ENCODE peak calls at places on chromosomes 2 and 18, in six cellular contexts. V is hepatocyte, C is heart right ventricle, D is fibroblast of mammary gland, N is colonic mucosa, J is astrocyte of the spinal cord. R is an unnamed sample.

GRCh38 chr2:158618859-158619490 is 162.2 kb downstream of the PKP4 start:
- DNase-seq in V (no peak), C (no peak), D (peak), N (no peak), J (peak), R (peak)

GRCh38 chr2:65436169-65436824 is 3.9 kb upstream of the SPRED2 start:
- DNase-seq in V (peak), C (peak), D (peak), N (peak), J (peak), R (peak)

GRCh38 chr2:239725551-239725890 is 299.6 kb downstream of the NDUFA10 start:
- DNase-seq in V (no peak), C (no peak), D (no peak), N (no peak), J (no peak), R (no peak)

GRCh38 chr2:191467113-191467512 is 210.8 kb upstream of the NABP1 start:
- DNase-seq in V (no peak), C (no peak), D (no peak), N (no peak), J (no peak), R (no peak)

GRCh38 chr2:3656762-3657691 is 973 bp upstream of the ALLC start:
- DNase-seq in V (no peak), C (no peak), D (no peak), N (no peak), J (peak), R (no peak)

GRCh38 chr2:127859712-127860085 is 1.7 kb upstream of the POLR2D start:
- DNase-seq in V (peak), C (peak), D (no peak), N (peak), J (no peak), R (no peak)

GRCh38 chr18:58863539-58864145 is 1.0 kb upstream of the ZNF532 start:
- DNase-seq in V (peak), C (peak), D (no peak), N (peak), J (no peak), R (peak)

GRCh38 chr2:36410681-36411080 is 55.1 kb downstream of the CRIM1 start:
- DNase-seq in V (no peak), C (no peak), D (no peak), N (no peak), J (no peak), R (no peak)

GRCh38 chr18:73663581-73663980 is 484.1 kb downstream of the FBXO15 start:
- DNase-seq in V (no peak), C (no peak), D (no peak), N (no peak), J (no peak), R (no peak)

GRCh38 chr2:36677995-36678605 is 18.4 kb upstream of the VIT start:
- DNase-seq in V (no peak), C (no peak), D (peak), N (no peak), J (no peak), R (no peak)

GRCh38 chr18:2572144-2572682 is 856 bp downstream of the NDC80 start:
- DNase-seq in V (no peak), C (no peak), D (peak), N (no peak), J (no peak), R (no peak)

GRCh38 chr2:164069542-164069941 is 333.7 kb upstream of the FIGN start:
- DNase-seq in V (no peak), C (no peak), D (no peak), N (no peak), J (no peak), R (no peak)

GRCh38 chr2:104939570-104940235 is 85.8 kb downstream of the POU3F3 start:
- DNase-seq in V (no peak), C (no peak), D (no peak), N (peak), J (no peak), R (no peak)

GRCh38 chr18:56799756-56800155 is 148.6 kb downstream of the WDR7 start:
- DNase-seq in V (no peak), C (no peak), D (peak), N (no peak), J (peak), R (peak)

GRCh38 chr2:187873132-187873531 is 318.9 kb upstream of the TFPI start:
- DNase-seq in V (peak), C (no peak), D (no peak), N (no peak), J (no peak), R (no peak)

GRCh38 chr2:170930132-170931109 is 1.4 kb downstream of the GORASP2 start:
- DNase-seq in V (peak), C (no peak), D (peak), N (peak), J (peak), R (peak)

GRCh38 chr18:67373636-67374035 is 142.9 kb downstream of the DSEL start:
- DNase-seq in V (no peak), C (no peak), D (no peak), N (no peak), J (no peak), R (no peak)

GRCh38 chr2:180314086-180314485 is 307.0 kb upstream of the CWC22 start:
- DNase-seq in V (no peak), C (no peak), D (peak), N (no peak), J (no peak), R (peak)

GRCh38 chr18:74840492-74841167 is 243.0 kb downstream of the ZNF407 start:
- DNase-seq in V (no peak), C (no peak), D (peak), N (no peak), J (peak), R (peak)

GRCh38 chr2:193679850-193680249 is 1485.1 kb upstream of the TMEFF2 start:
- DNase-seq in V (no peak), C (no peak), D (no peak), N (no peak), J (peak), R (no peak)

GRCh38 chr18:48230459-48231113 is 178.6 kb downstream of the ZBTB7C start:
- DNase-seq in V (peak), C (peak), D (peak), N (peak), J (peak), R (peak)

GRCh38 chr2:107932483-107932882 is 53.8 kb upstream of the SLC5A7 start:
- DNase-seq in V (peak), C (no peak), D (peak), N (no peak), J (peak), R (peak)

GRCh38 chr2:44950646-44951045 is 9.1 kb downstream of the SIX3 start:
- DNase-seq in V (no peak), C (no peak), D (no peak), N (no peak), J (no peak), R (no peak)

GRCh38 chr2:44952806-44953685 is 11.5 kb downstream of the SIX3 start:
- DNase-seq in V (no peak), C (no peak), D (no peak), N (no peak), J (no peak), R (no peak)

GRCh38 chr2:44952143-44952805 is 10.8 kb downstream of the SIX3 start:
- DNase-seq in V (peak), C (no peak), D (peak), N (no peak), J (peak), R (peak)

GRCh38 chr2:44951124-44951523 is 9.6 kb downstream of the SIX3 start:
- DNase-seq in V (no peak), C (no peak), D (no peak), N (no peak), J (no peak), R (no peak)

DNA sequence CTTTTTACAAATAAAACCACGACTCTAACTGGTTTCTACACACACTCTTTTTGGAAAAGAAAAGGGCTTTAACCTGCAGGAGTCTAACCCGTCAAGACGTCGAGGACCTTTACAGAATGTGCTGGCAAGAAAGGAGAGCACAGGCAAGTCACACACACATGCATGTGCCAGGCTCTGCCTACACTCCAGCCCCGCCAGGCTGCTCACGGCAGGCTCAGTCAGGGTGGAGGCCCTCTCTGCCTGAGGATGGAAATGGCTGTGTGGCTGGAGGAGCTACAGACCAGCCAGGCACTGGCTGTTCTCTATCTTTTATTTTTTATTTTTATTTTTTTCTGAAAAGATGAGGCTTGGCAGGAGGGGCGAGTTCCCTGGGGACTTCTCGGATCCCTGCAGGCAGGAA is 10.2 kb downstream of the SIX3 start:
- DNase-seq in V (no peak), C (no peak), D (no peak), N (no peak), J (no peak), R (no peak)
- H3K4me3 ChIP-seq in V (no peak), C (peak), D (no peak), N (peak), J (peak), R (peak)

GRCh38 chr2:41870257-41870570 is 177.6 kb upstream of the PKDCC start:
- DNase-seq in V (no peak), C (no peak), D (no peak), N (no peak), J (no peak), R (no peak)

GRCh38 chr2:41873102-41873501 is 174.7 kb upstream of the PKDCC start:
- DNase-seq in V (no peak), C (no peak), D (no peak), N (no peak), J (no peak), R (no peak)

GRCh38 chr2:41872646-41873045 is 175.2 kb upstream of the PKDCC start:
- DNase-seq in V (no peak), C (no peak), D (peak), N (no peak), J (peak), R (peak)

GRCh38 chr2:41869542-41870256 is 178.1 kb upstream of the PKDCC start:
- DNase-seq in V (peak), C (peak), D (peak), N (peak), J (peak), R (peak)

GRCh38 chr2:41870948-41871522 is 176.8 kb upstream of the PKDCC start:
- DNase-seq in V (no peak), C (no peak), D (no peak), N (no peak), J (no peak), R (no peak)
- TF ChIP-seq CTCF in V (peak), C (peak), D (peak), N (no peak), J (peak), R (peak)

GRCh38 chr2:175393851-175394250 is 212.3 kb upstream of the ATP5MC3 start:
- DNase-seq in V (no peak), C (no peak), D (no peak), N (no peak), J (no peak), R (no peak)

GRCh38 chr2:175400975-175401374 is 219.5 kb upstream of the ATP5MC3 start:
- DNase-seq in V (no peak), C (no peak), D (no peak), N (no peak), J (no peak), R (no peak)

GRCh38 chr2:175399326-175399725 is 217.8 kb upstream of the ATP5MC3 start:
- DNase-seq in V (no peak), C (no peak), D (no peak), N (no peak), J (no peak), R (no peak)

GRCh38 chr2:175398848-175399247 is 217.3 kb upstream of the ATP5MC3 start:
- DNase-seq in V (no peak), C (no peak), D (peak), N (no peak), J (no peak), R (no peak)

DNA sequence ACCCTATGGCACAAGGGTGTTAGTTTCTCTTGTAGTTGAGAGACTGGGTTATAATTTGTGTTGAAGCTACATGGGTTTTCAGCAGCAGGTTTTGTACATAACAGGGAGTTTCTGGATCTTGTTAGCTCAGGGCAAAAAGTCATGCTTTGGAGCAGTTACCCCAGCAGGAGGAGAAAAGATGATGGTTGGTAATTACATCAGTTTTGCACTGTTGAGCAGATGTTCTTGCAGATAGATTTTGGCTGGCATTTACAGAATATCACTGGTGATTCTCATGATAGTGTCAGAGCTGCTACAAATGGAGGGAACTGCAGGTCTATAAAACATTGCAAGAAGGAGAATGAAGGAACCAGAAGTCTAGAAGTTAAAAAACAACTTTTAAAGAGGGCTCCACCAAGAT is 215.2 kb upstream of the ATP5MC3 start:
- DNase-seq in V (no peak), C (no peak), D (no peak), N (no peak), J (no peak), R (no peak)
- H3K4me3 ChIP-seq in V (no peak), C (no peak), D (no peak), N (no peak), J (no peak), R (no peak)

DNA sequence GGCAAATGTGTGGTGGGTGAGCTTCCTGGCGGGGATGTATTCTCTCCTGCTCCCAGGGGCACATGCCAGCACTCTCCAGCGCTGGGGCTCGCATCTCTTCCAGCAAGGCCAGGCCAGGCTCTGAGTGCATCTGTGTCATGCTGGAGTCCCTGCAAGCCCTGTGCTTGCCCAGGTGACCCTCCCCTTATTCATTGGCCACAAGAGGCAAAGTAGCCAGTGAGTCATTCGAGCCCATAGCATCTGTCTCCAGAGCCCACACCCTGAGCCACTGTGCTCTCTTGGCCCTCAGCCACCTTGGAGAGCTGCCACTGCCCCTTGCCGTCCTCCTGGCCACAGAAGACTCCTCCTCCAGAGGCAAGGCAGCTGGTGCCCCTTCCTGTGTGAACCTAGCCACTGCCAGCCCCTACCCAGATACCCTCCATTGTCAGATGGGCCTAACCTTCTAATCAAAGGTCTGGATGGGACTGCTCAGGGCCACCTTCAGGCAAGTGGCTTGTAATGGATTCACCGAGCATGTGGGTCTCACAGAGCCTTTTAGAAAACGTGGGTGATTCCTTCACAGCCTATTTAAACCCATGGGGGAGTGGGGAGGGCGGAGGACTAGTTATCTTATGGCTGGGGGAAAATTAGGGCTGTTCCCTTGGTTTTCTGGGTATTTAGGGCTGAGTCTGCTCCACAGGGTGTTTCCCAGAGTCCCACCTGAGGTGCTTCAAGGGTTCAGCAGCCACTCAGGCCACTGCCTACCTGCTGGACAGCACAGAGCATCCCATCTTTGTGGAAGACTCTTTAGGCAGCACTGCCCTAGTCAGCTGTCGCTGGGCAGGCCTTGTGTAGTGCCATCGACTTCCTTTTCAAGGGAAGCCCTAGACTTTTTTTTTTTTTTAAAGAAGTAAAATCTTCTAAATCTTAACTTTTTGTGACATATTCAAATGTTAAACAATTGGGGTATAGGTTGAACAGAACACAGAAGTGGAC is 137.4 kb downstream of the ACOXL start:
- DNase-seq in V (no peak), C (no peak), D (peak), N (no peak), J (peak), R (peak)
- TF ChIP-seq CTCF in V (no peak), C (no peak), D (no peak), N (no peak), J (no peak), R (no peak)

DNA sequence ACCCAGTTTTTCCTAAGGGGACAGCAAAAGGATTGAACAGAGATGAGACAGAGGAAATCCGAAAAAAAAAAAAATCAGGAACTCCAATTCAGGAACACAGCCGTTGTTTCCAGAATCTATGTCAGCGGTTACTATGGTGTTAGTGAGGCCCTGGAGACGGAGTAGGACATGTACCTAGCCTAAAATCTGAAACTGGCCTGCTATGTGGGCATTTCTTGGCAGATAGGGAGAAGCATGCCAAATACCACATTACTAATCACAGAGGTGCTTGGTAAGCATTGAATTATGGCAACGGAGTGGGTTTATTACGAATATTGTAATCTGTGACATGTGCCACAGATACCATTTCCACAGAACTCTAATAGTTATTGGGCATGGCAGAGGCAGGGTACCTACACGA is 530.6 kb downstream of the CCDC85A start:
- DNase-seq in V (no peak), C (no peak), D (no peak), N (no peak), J (no peak), R (no peak)
- H3K4me3 ChIP-seq in V (no peak), C (no peak), D (no peak), N (no peak), J (no peak), R (no peak)

GRCh38 chr18:62398291-62398690 is 73.2 kb downstream of the TNFRSF11A start:
- DNase-seq in V (no peak), C (no peak), D (no peak), N (no peak), J (no peak), R (no peak)

GRCh38 chr18:62402342-62402948 is 77.3 kb downstream of the TNFRSF11A start:
- DNase-seq in V (no peak), C (no peak), D (no peak), N (no peak), J (no peak), R (no peak)

GRCh38 chr18:62400916-62401315 is 75.8 kb downstream of the TNFRSF11A start:
- DNase-seq in V (no peak), C (no peak), D (no peak), N (no peak), J (no peak), R (no peak)

GRCh38 chr18:62399306-62399705 is 74.2 kb downstream of the TNFRSF11A start:
- DNase-seq in V (no peak), C (no peak), D (no peak), N (peak), J (no peak), R (no peak)

DNA sequence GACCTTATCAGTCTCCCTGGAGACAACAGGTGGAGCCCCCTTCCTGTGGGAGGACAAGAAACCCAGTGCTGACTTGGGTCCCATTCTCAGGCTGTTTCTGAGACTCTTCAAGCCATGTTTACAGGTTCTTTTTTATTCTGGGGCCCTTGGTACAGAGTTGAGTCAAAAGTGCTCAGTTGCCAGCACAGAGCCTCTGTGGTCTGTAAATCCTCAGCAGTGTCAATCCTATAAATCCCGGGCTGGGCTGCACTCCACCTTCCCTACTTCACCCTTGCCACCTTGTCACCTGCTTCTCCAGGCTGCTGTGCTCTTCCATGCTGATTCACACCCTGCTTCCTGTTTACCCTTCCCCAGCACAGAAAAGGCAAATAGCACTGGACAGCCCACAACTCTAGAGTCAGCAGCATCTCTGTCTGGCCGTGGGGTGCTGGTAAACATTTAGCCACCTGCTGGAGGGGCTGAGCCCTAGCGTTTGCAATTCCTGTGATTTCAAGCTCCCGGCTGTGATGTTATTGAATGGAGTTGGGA is 74.7 kb downstream of the TNFRSF11A start:
- DNase-seq in V (peak), C (no peak), D (no peak), N (peak), J (no peak), R (no peak)
- TF ChIP-seq CTCF in V (peak), C (no peak), D (peak), N (peak), J (peak), R (peak)

DNA sequence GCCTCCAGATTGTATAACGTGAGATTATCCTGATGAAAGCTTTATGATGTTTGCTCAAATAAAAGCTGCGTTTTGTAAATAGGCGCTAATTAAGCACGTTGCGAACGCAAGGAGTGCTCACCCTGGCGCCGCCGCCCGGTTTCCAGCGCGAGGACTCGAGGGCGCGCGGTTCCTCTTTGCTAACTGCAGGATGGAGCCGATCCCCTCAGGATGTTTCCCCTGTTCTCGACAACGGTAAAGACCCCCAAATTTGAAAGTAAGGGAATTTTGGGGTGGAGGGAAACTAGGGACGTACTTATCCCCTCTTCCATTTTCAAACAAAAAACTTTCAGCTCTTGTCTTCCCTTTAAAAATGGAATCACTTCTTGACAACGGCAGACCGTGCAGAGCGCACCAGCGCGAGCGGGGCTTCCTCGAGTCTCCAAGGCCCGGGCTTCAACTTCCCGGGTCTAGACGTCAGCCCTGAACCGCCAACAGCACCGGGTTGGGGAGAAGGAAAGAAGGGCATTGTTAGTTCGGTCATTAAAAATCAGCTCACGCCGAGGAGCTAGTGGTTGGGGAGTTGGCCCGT is 1.1 kb upstream of the GBX2 start:
- DNase-seq in V (no peak), C (no peak), D (no peak), N (no peak), J (no peak), R (no peak)
- H3K4me3 ChIP-seq in V (no peak), C (no peak), D (no peak), N (no peak), J (no peak), R (no peak)

R was measured in fibroblast of pulmonary artery.